ENCODE peak calls at places on chromosomes 3 and 15, in seven cellular contexts. One of them, this sample, is unnamed.

GRCh38 chr3:122739172-122739571 is 54.5 kb downstream of the HSPBAP1 start:
- DNase-seq in CD4-positive, alpha-beta T cell: no peak
- DNase-seq in AG20443: no peak
- DNase-seq in GM13976: no peak
- DNase-seq in NCI-H1436: no peak
- DNase-seq in activated CD4-positive, alpha-beta T cell treated with anti-CD3 and anti-CD28 coated beads, Interleukin-2, amount 50 U/mL, for 1 hour: no peak
- DNase-seq in activated CD8-positive, alpha-beta memory T cell treated with anti-CD3 and anti-CD28 coated beads for 1 hour: no peak
- DNase-seq in this sample: no peak

GRCh38 chr3:156751461-156752025 is 74.6 kb upstream of the LEKR1 start:
- DNase-seq in activated CD4-positive, alpha-beta T cell treated with anti-CD3 and anti-CD28 coated beads, Interleukin-2, amount 50 U/mL, for 1 hour: no peak
- DNase-seq in NCI-H1436: no peak
- DNase-seq in activated CD8-positive, alpha-beta memory T cell treated with anti-CD3 and anti-CD28 coated beads for 1 hour: no peak
- DNase-seq in GM13976: no peak
- DNase-seq in CD4-positive, alpha-beta T cell: no peak
- DNase-seq in AG20443: peak
- DNase-seq in this sample: no peak

GRCh38 chr3:126487151-126487771 is 11.6 kb upstream of the ZXDC start:
- DNase-seq in CD4-positive, alpha-beta T cell: no peak
- DNase-seq in NCI-H1436: no peak
- DNase-seq in activated CD4-positive, alpha-beta T cell treated with anti-CD3 and anti-CD28 coated beads, Interleukin-2, amount 50 U/mL, for 1 hour: no peak
- DNase-seq in AG20443: peak
- DNase-seq in activated CD8-positive, alpha-beta memory T cell treated with anti-CD3 and anti-CD28 coated beads for 1 hour: no peak
- DNase-seq in GM13976: no peak
- DNase-seq in this sample: no peak

GRCh38 chr3:161854232-161854771 is 357.7 kb downstream of the OTOL1 start:
- DNase-seq in CD4-positive, alpha-beta T cell: no peak
- DNase-seq in activated CD8-positive, alpha-beta memory T cell treated with anti-CD3 and anti-CD28 coated beads for 1 hour: no peak
- DNase-seq in NCI-H1436: no peak
- DNase-seq in activated CD4-positive, alpha-beta T cell treated with anti-CD3 and anti-CD28 coated beads, Interleukin-2, amount 50 U/mL, for 1 hour: no peak
- DNase-seq in AG20443: peak
- DNase-seq in GM13976: peak
- DNase-seq in this sample: no peak

GRCh38 chr3:175940243-175940642 is 1081.1 kb downstream of the NAALADL2 start:
- DNase-seq in CD4-positive, alpha-beta T cell: no peak
- DNase-seq in GM13976: no peak
- DNase-seq in NCI-H1436: no peak
- DNase-seq in activated CD4-positive, alpha-beta T cell treated with anti-CD3 and anti-CD28 coated beads, Interleukin-2, amount 50 U/mL, for 1 hour: no peak
- DNase-seq in activated CD8-positive, alpha-beta memory T cell treated with anti-CD3 and anti-CD28 coated beads for 1 hour: no peak
- DNase-seq in AG20443: peak
- DNase-seq in this sample: no peak

GRCh38 chr3:53083949-53084309 is 38.1 kb upstream of the SFMBT1 start:
- DNase-seq in NCI-H1436: no peak
- DNase-seq in AG20443: no peak
- DNase-seq in GM13976: no peak
- DNase-seq in activated CD8-positive, alpha-beta memory T cell treated with anti-CD3 and anti-CD28 coated beads for 1 hour: no peak
- DNase-seq in activated CD4-positive, alpha-beta T cell treated with anti-CD3 and anti-CD28 coated beads, Interleukin-2, amount 50 U/mL, for 1 hour: no peak
- DNase-seq in CD4-positive, alpha-beta T cell: no peak
- DNase-seq in this sample: no peak

GRCh38 chr15:70535955-70536338 is 227.4 kb downstream of the UACA start:
- DNase-seq in AG20443: no peak
- DNase-seq in activated CD4-positive, alpha-beta T cell treated with anti-CD3 and anti-CD28 coated beads, Interleukin-2, amount 50 U/mL, for 1 hour: no peak
- DNase-seq in GM13976: no peak
- DNase-seq in CD4-positive, alpha-beta T cell: no peak
- DNase-seq in NCI-H1436: no peak
- DNase-seq in activated CD8-positive, alpha-beta memory T cell treated with anti-CD3 and anti-CD28 coated beads for 1 hour: no peak
- DNase-seq in this sample: no peak

GRCh38 chr15:55197362-55197705 is 593 bp upstream of the RSL24D1 start:
- DNase-seq in activated CD8-positive, alpha-beta memory T cell treated with anti-CD3 and anti-CD28 coated beads for 1 hour: no peak
- DNase-seq in CD4-positive, alpha-beta T cell: no peak
- DNase-seq in GM13976: no peak
- DNase-seq in AG20443: no peak
- DNase-seq in activated CD4-positive, alpha-beta T cell treated with anti-CD3 and anti-CD28 coated beads, Interleukin-2, amount 50 U/mL, for 1 hour: no peak
- DNase-seq in NCI-H1436: no peak
- DNase-seq in this sample: peak

GRCh38 chr15:58877999-58878825 is 55.3 kb downstream of the SLTM start:
- DNase-seq in activated CD4-positive, alpha-beta T cell treated with anti-CD3 and anti-CD28 coated beads, Interleukin-2, amount 50 U/mL, for 1 hour: no peak
- DNase-seq in activated CD8-positive, alpha-beta memory T cell treated with anti-CD3 and anti-CD28 coated beads for 1 hour: no peak
- DNase-seq in AG20443: no peak
- DNase-seq in CD4-positive, alpha-beta T cell: no peak
- DNase-seq in NCI-H1436: no peak
- DNase-seq in GM13976: no peak
- DNase-seq in this sample: no peak

GRCh38 chr3:48402281-48402732 is 27.6 kb downstream of the PLXNB1 start:
- DNase-seq in CD4-positive, alpha-beta T cell: no peak
- DNase-seq in AG20443: peak
- DNase-seq in NCI-H1436: no peak
- DNase-seq in activated CD4-positive, alpha-beta T cell treated with anti-CD3 and anti-CD28 coated beads, Interleukin-2, amount 50 U/mL, for 1 hour: no peak
- DNase-seq in GM13976: peak
- DNase-seq in activated CD8-positive, alpha-beta memory T cell treated with anti-CD3 and anti-CD28 coated beads for 1 hour: no peak
- DNase-seq in this sample: no peak

GRCh38 chr3:41352526-41352925 is 153.2 kb downstream of the CTNNB1 start:
- DNase-seq in NCI-H1436: no peak
- DNase-seq in AG20443: no peak
- DNase-seq in activated CD8-positive, alpha-beta memory T cell treated with anti-CD3 and anti-CD28 coated beads for 1 hour: no peak
- DNase-seq in GM13976: no peak
- DNase-seq in CD4-positive, alpha-beta T cell: no peak
- DNase-seq in activated CD4-positive, alpha-beta T cell treated with anti-CD3 and anti-CD28 coated beads, Interleukin-2, amount 50 U/mL, for 1 hour: no peak
- DNase-seq in this sample: no peak

GRCh38 chr15:73851679-73852078 is 21.7 kb upstream of the TBC1D21 start:
- DNase-seq in activated CD4-positive, alpha-beta T cell treated with anti-CD3 and anti-CD28 coated beads, Interleukin-2, amount 50 U/mL, for 1 hour: peak
- DNase-seq in activated CD8-positive, alpha-beta memory T cell treated with anti-CD3 and anti-CD28 coated beads for 1 hour: peak
- DNase-seq in AG20443: peak
- DNase-seq in CD4-positive, alpha-beta T cell: peak
- DNase-seq in GM13976: peak
- DNase-seq in NCI-H1436: no peak
- DNase-seq in this sample: peak

GRCh38 chr3:146948161-146948560 is 343.0 kb upstream of the PLSCR5 start:
- DNase-seq in activated CD8-positive, alpha-beta memory T cell treated with anti-CD3 and anti-CD28 coated beads for 1 hour: no peak
- DNase-seq in activated CD4-positive, alpha-beta T cell treated with anti-CD3 and anti-CD28 coated beads, Interleukin-2, amount 50 U/mL, for 1 hour: no peak
- DNase-seq in CD4-positive, alpha-beta T cell: no peak
- DNase-seq in GM13976: no peak
- DNase-seq in NCI-H1436: no peak
- DNase-seq in AG20443: no peak
- DNase-seq in this sample: no peak

GRCh38 chr15:60392986-60393811 is 4.6 kb downstream of the ANXA2 start:
- DNase-seq in GM13976: no peak
- DNase-seq in CD4-positive, alpha-beta T cell: no peak
- DNase-seq in activated CD8-positive, alpha-beta memory T cell treated with anti-CD3 and anti-CD28 coated beads for 1 hour: no peak
- DNase-seq in AG20443: peak
- DNase-seq in NCI-H1436: no peak
- DNase-seq in activated CD4-positive, alpha-beta T cell treated with anti-CD3 and anti-CD28 coated beads, Interleukin-2, amount 50 U/mL, for 1 hour: no peak
- DNase-seq in this sample: no peak

GRCh38 chr3:732326-732928 is 360.4 kb upstream of the CNTN6 start:
- DNase-seq in CD4-positive, alpha-beta T cell: no peak
- DNase-seq in AG20443: no peak
- DNase-seq in GM13976: no peak
- DNase-seq in NCI-H1436: no peak
- DNase-seq in activated CD4-positive, alpha-beta T cell treated with anti-CD3 and anti-CD28 coated beads, Interleukin-2, amount 50 U/mL, for 1 hour: no peak
- DNase-seq in activated CD8-positive, alpha-beta memory T cell treated with anti-CD3 and anti-CD28 coated beads for 1 hour: no peak
- DNase-seq in this sample: no peak

GRCh38 chr3:186021673-186022362 is 84.0 kb upstream of the TRA2B start:
- DNase-seq in CD4-positive, alpha-beta T cell: no peak
- DNase-seq in AG20443: peak
- DNase-seq in GM13976: no peak
- DNase-seq in activated CD4-positive, alpha-beta T cell treated with anti-CD3 and anti-CD28 coated beads, Interleukin-2, amount 50 U/mL, for 1 hour: no peak
- DNase-seq in activated CD8-positive, alpha-beta memory T cell treated with anti-CD3 and anti-CD28 coated beads for 1 hour: no peak
- DNase-seq in NCI-H1436: no peak
- DNase-seq in this sample: no peak

GRCh38 chr3:124383051-124383450 is 347.2 kb upstream of the UMPS start:
- DNase-seq in GM13976: no peak
- DNase-seq in activated CD4-positive, alpha-beta T cell treated with anti-CD3 and anti-CD28 coated beads, Interleukin-2, amount 50 U/mL, for 1 hour: no peak
- DNase-seq in CD4-positive, alpha-beta T cell: no peak
- DNase-seq in activated CD8-positive, alpha-beta memory T cell treated with anti-CD3 and anti-CD28 coated beads for 1 hour: no peak
- DNase-seq in AG20443: no peak
- DNase-seq in NCI-H1436: no peak
- DNase-seq in this sample: no peak

GRCh38 chr3:168002786-168003368 is 92.8 kb downstream of the GOLIM4 start:
- DNase-seq in activated CD4-positive, alpha-beta T cell treated with anti-CD3 and anti-CD28 coated beads, Interleukin-2, amount 50 U/mL, for 1 hour: no peak
- DNase-seq in AG20443: no peak
- DNase-seq in CD4-positive, alpha-beta T cell: no peak
- DNase-seq in GM13976: no peak
- DNase-seq in activated CD8-positive, alpha-beta memory T cell treated with anti-CD3 and anti-CD28 coated beads for 1 hour: no peak
- DNase-seq in NCI-H1436: no peak
- DNase-seq in this sample: no peak